ENCODE peak calls at places on chromosomes 16 and 17, in seven cellular contexts. E is esophagus squamous epithelium, X is ovary, S is AG04450, G is fibroblast of lung, A is GM12878, O is fibroblast of villous mesenchyme. C is an unnamed sample.

GRCh38 chr16:67158637-67159600 is 790 bp downstream of the TRADD start:
- DNase-seq in E (no peak), X (peak), S (no peak), G (no peak), A (peak), O (peak), C (peak)

GRCh38 chr17:40351185-40352043 is 13.1 kb downstream of the GJD3 start:
- DNase-seq in E (no peak), X (no peak), S (no peak), G (no peak), A (no peak), O (no peak), C (no peak)

GRCh38 chr16:19044781-19045180 is 22.6 kb upstream of the COQ7 start:
- DNase-seq in E (no peak), X (no peak), S (no peak), G (no peak), A (no peak), O (no peak), C (no peak)

GRCh38 chr16:22888791-22889190 is 74.8 kb downstream of the HS3ST2 start:
- DNase-seq in E (no peak), X (no peak), S (no peak), G (no peak), A (no peak), O (no peak), C (no peak)

GRCh38 chr16:2702871-2703745 is 16.9 kb downstream of the PRSS27 start:
- DNase-seq in E (no peak), X (no peak), S (no peak), G (no peak), A (no peak), O (no peak), C (no peak)

GRCh38 chr16:56848056-56848936 is 16.7 kb upstream of the SLC12A3 start:
- DNase-seq in E (no peak), X (peak), S (no peak), G (peak), A (no peak), O (peak), C (no peak)

GRCh38 chr16:15976929-15977637 is 27.7 kb downstream of the ABCC1 start:
- DNase-seq in E (no peak), X (peak), S (no peak), G (peak), A (no peak), O (peak), C (no peak)

GRCh38 chr17:4199818-4200402 is 56.9 kb downstream of the CYB5D2 start:
- DNase-seq in E (no peak), X (no peak), S (no peak), G (peak), A (no peak), O (peak), C (no peak)

GRCh38 chr17:48542114-48542955 is 2.6 kb downstream of the HOXB2 start:
- DNase-seq in E (no peak), X (no peak), S (no peak), G (peak), A (no peak), O (peak), C (no peak)
- TF ChIP-seq CTCF in E (no peak), X (no peak), S (no peak), G (no peak), A (no peak), O (no peak), C (no peak)

GRCh38 chr17:81253358-81254131 is 14.4 kb downstream of the NDUFAF8 start:
- DNase-seq in E (no peak), X (peak), S (no peak), G (peak), A (no peak), O (peak), C (no peak)
- H3K4me3 ChIP-seq in E (no peak), X (no peak), S (no peak), G (no peak), A (no peak), O (no peak), C (no peak)

GRCh38 chr17:77916771-77917481 is 41.6 kb upstream of the TNRC6C start:
- DNase-seq in E (no peak), X (no peak), S (no peak), G (no peak), A (peak), O (no peak), C (no peak)

GRCh38 chr17:77919276-77919675 is 39.2 kb upstream of the TNRC6C start:
- DNase-seq in E (no peak), X (no peak), S (no peak), G (no peak), A (no peak), O (no peak), C (no peak)

GRCh38 chr17:77914440-77915254 is 43.9 kb upstream of the TNRC6C start:
- DNase-seq in E (no peak), X (no peak), S (no peak), G (peak), A (no peak), O (no peak), C (no peak)

GRCh38 chr17:77916284-77916683 is 42.2 kb upstream of the TNRC6C start:
- DNase-seq in E (no peak), X (no peak), S (no peak), G (no peak), A (no peak), O (no peak), C (no peak)

GRCh38 chr17:77915594-77916021 is 42.9 kb upstream of the TNRC6C start:
- DNase-seq in E (no peak), X (no peak), S (no peak), G (no peak), A (no peak), O (no peak), C (no peak)
- TF ChIP-seq CTCF in E (no peak), X (no peak), S (no peak), G (no peak), A (no peak), O (no peak), C (no peak)

DNA sequence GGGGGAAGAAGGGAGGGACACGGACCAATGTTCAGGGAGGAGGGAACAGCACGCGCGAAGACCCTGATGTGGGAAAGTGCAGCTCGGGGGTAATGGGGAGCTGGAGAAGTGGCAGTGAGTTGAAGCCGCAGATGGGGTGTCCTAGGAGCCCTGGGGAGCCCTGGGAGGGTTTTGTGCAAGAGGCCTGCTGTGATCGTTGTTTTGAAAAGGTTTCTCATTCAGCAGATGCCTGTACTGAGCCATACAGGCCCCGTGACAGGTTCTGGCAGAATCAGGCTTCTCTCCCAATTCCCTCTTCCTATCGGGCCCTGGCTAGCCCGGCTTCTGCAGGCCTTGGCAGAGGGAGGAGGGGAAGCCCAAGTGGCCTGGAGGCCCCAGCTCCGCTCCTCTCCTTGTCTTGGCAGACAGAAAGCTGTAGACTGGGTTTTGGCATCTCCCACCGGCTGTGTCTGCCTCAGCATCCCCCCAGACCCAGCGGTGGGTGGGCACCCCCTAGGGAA is 38.4 kb upstream of the EMP2 start:
- DNase-seq in E (no peak), X (no peak), S (no peak), G (no peak), A (no peak), O (no peak), C (no peak)
- H3K4me3 ChIP-seq in E (peak), X (no peak), S (no peak), G (no peak), A (no peak), O (no peak), C (no peak)

DNA sequence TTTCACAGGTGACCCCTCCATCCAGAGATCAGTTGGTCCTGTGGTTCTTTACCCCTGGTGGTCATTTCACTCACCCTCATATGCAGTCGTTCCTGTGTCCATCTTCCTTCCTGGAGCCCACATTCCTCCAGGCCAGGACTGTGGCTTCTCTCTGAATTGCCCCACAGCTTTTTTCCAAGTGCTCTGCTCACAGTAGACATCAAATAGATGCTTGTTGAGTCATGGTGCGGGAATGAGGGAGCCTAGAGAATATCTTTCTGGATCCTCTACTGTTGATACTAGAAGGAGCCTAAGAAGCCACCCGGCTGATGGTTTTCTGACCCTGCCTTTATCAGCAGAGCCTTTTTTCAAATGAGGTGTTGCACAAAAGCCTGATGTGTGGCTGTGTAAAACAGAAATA is 10.4 kb downstream of the USB1 start:
- DNase-seq in E (no peak), X (no peak), S (peak), G (no peak), A (no peak), O (peak), C (no peak)
- TF ChIP-seq CTCF in E (no peak), X (no peak), S (peak), G (no peak), A (no peak), O (no peak), C (no peak)

GRCh38 chr17:81094224-81094743 is 59.3 kb downstream of the BAIAP2 start:
- DNase-seq in E (no peak), X (no peak), S (no peak), G (no peak), A (no peak), O (no peak), C (no peak)
- H3K4me3 ChIP-seq in E (peak), X (no peak), S (peak), G (no peak), A (no peak), O (no peak), C (no peak)

GRCh38 chr17:76781056-76781982 is 43.4 kb downstream of the MFSD11 start:
- DNase-seq in E (no peak), X (no peak), S (no peak), G (no peak), A (no peak), O (no peak), C (no peak)
- TF ChIP-seq CTCF in E (no peak), X (no peak), S (no peak), G (no peak), A (peak), O (no peak), C (peak)

C was measured in GM12864.